ENCODE peak calls at places on chromosome 2, in nine cellular contexts. One of them, this sample, is unnamed.

GRCh38 chr2:188576657-188577056 is 285.0 kb downstream of the GULP1 start:
- DNase-seq in heart left ventricle: no peak
- DNase-seq in A549: no peak
- DNase-seq in GM12878: no peak
- DNase-seq in heart right ventricle: no peak
- DNase-seq in adrenal gland: no peak
- DNase-seq in coronary artery: no peak
- DNase-seq in transverse colon: no peak
- DNase-seq in uterus: no peak
- DNase-seq in this sample: no peak

GRCh38 chr2:157971702-157972101 is 95.6 kb upstream of the ACVR1 start:
- DNase-seq in transverse colon: no peak
- DNase-seq in heart left ventricle: no peak
- DNase-seq in uterus: no peak
- DNase-seq in GM12878: no peak
- DNase-seq in coronary artery: no peak
- DNase-seq in A549: peak; percentile 4
- DNase-seq in adrenal gland: no peak
- DNase-seq in heart right ventricle: no peak
- DNase-seq in this sample: no peak

GRCh38 chr2:190334479-190335224 is 8.7 kb upstream of the INPP1 start:
- DNase-seq in adrenal gland: peak; percentile 62
- DNase-seq in transverse colon: no peak
- DNase-seq in heart left ventricle: no peak
- DNase-seq in coronary artery: no peak
- DNase-seq in uterus: no peak
- DNase-seq in heart right ventricle: no peak
- DNase-seq in GM12878: no peak
- DNase-seq in A549: peak; percentile 71
- DNase-seq in this sample: no peak

GRCh38 chr2:11158916-11159573 is 3.8 kb downstream of the SLC66A3 start:
- DNase-seq in A549: no peak
- DNase-seq in GM12878: no peak
- DNase-seq in coronary artery: no peak
- DNase-seq in adrenal gland: no peak
- DNase-seq in transverse colon: no peak
- DNase-seq in uterus: no peak
- DNase-seq in heart right ventricle: no peak
- DNase-seq in heart left ventricle: no peak
- DNase-seq in this sample: no peak

GRCh38 chr2:182068811-182069210 is 83.2 kb downstream of the PPP1R1C start:
- DNase-seq in coronary artery: no peak
- DNase-seq in A549: peak; percentile 6
- DNase-seq in transverse colon: no peak
- DNase-seq in GM12878: no peak
- DNase-seq in uterus: no peak
- DNase-seq in heart right ventricle: no peak
- DNase-seq in adrenal gland: no peak
- DNase-seq in heart left ventricle: no peak
- DNase-seq in this sample: no peak

GRCh38 chr2:215784371-215784783 is 229.0 kb downstream of the MREG start:
- DNase-seq in adrenal gland: no peak
- DNase-seq in GM12878: no peak
- DNase-seq in coronary artery: no peak
- DNase-seq in A549: no peak
- DNase-seq in heart left ventricle: no peak
- DNase-seq in uterus: peak; percentile 27
- DNase-seq in transverse colon: no peak
- DNase-seq in heart right ventricle: no peak
- DNase-seq in this sample: no peak

GRCh38 chr2:223724831-223725230 is 112.6 kb downstream of the AP1S3 start:
- DNase-seq in coronary artery: no peak
- DNase-seq in heart right ventricle: no peak
- DNase-seq in adrenal gland: no peak
- DNase-seq in GM12878: no peak
- DNase-seq in uterus: no peak
- DNase-seq in heart left ventricle: no peak
- DNase-seq in transverse colon: no peak
- DNase-seq in A549: peak; percentile 20
- DNase-seq in this sample: no peak

GRCh38 chr2:221063568-221063967 is 508.5 kb downstream of the EPHA4 start:
- DNase-seq in uterus: no peak
- DNase-seq in heart right ventricle: no peak
- DNase-seq in transverse colon: no peak
- DNase-seq in adrenal gland: no peak
- DNase-seq in A549: no peak
- DNase-seq in GM12878: no peak
- DNase-seq in coronary artery: no peak
- DNase-seq in heart left ventricle: no peak
- DNase-seq in this sample: no peak

GRCh38 chr2:217788669-217789002 is 214.2 kb downstream of the TNS1 start:
- DNase-seq in GM12878: no peak
- DNase-seq in heart right ventricle: no peak
- DNase-seq in uterus: no peak
- DNase-seq in coronary artery: no peak
- DNase-seq in heart left ventricle: no peak
- DNase-seq in transverse colon: no peak
- DNase-seq in A549: no peak
- DNase-seq in adrenal gland: no peak
- DNase-seq in this sample: no peak

GRCh38 chr2:1731963-1732768 is 12.1 kb downstream of the PXDN start:
- DNase-seq in adrenal gland: no peak
- DNase-seq in heart left ventricle: peak; percentile 43
- DNase-seq in transverse colon: peak; percentile 17
- DNase-seq in uterus: peak; percentile 68
- DNase-seq in A549: no peak
- DNase-seq in GM12878: no peak
- DNase-seq in heart right ventricle: peak; percentile 20
- DNase-seq in coronary artery: peak; percentile 74
- DNase-seq in this sample: peak; percentile 31

GRCh38 chr2:157743051-157743450 is 114.4 kb upstream of the ACVR1C start:
- DNase-seq in GM12878: peak; percentile 41
- DNase-seq in uterus: no peak
- DNase-seq in transverse colon: no peak
- DNase-seq in coronary artery: no peak
- DNase-seq in heart right ventricle: no peak
- DNase-seq in adrenal gland: no peak
- DNase-seq in heart left ventricle: no peak
- DNase-seq in A549: no peak
- DNase-seq in this sample: no peak

GRCh38 chr2:8595428-8595805 is 86.4 kb upstream of the ID2 start:
- DNase-seq in adrenal gland: no peak
- DNase-seq in uterus: no peak
- DNase-seq in coronary artery: no peak
- DNase-seq in A549: no peak
- DNase-seq in transverse colon: no peak
- DNase-seq in GM12878: no peak
- DNase-seq in heart left ventricle: no peak
- DNase-seq in heart right ventricle: no peak
- DNase-seq in this sample: no peak

GRCh38 chr2:236715077-236715476 is 145.5 kb downstream of the ACKR3 start:
- DNase-seq in coronary artery: no peak
- DNase-seq in A549: no peak
- DNase-seq in heart right ventricle: no peak
- DNase-seq in uterus: no peak
- DNase-seq in adrenal gland: peak; percentile 29
- DNase-seq in GM12878: no peak
- DNase-seq in transverse colon: no peak
- DNase-seq in heart left ventricle: no peak
- DNase-seq in this sample: no peak

GRCh38 chr2:238970553-238971081 is 122.7 kb downstream of the TWIST2 start:
- DNase-seq in adrenal gland: peak; percentile 62
- DNase-seq in transverse colon: peak; percentile 51
- DNase-seq in heart right ventricle: peak; percentile 51
- DNase-seq in heart left ventricle: peak; percentile 50
- DNase-seq in GM12878: no peak
- DNase-seq in uterus: peak; percentile 72
- DNase-seq in A549: peak; percentile 62
- DNase-seq in coronary artery: peak; percentile 76
- DNase-seq in this sample: peak; percentile 89

GRCh38 chr2:43993437-43993836 is 2.4 kb downstream of the LRPPRC start:
- DNase-seq in uterus: no peak
- DNase-seq in coronary artery: no peak
- DNase-seq in GM12878: no peak
- DNase-seq in adrenal gland: no peak
- DNase-seq in A549: no peak
- DNase-seq in heart left ventricle: no peak
- DNase-seq in transverse colon: no peak
- DNase-seq in heart right ventricle: no peak
- DNase-seq in this sample: no peak

GRCh38 chr2:74507145-74507925 is at the start of gene PCGF1:
- DNase-seq in heart right ventricle: peak; percentile 99
- DNase-seq in adrenal gland: peak; percentile 97
- DNase-seq in heart left ventricle: peak; percentile 100
- DNase-seq in GM12878: peak; percentile 95
- DNase-seq in transverse colon: peak; percentile 100
- DNase-seq in coronary artery: peak; percentile 98
- DNase-seq in A549: peak; percentile 99
- DNase-seq in uterus: peak; percentile 100
- DNase-seq in this sample: peak; percentile 98
- TF ChIP-seq CTCF in heart right ventricle: peak; percentile 43
- TF ChIP-seq CTCF in adrenal gland: no peak
- TF ChIP-seq CTCF in heart left ventricle: peak; percentile 35
- TF ChIP-seq CTCF in GM12878: peak; percentile 71
- TF ChIP-seq CTCF in transverse colon: peak; percentile 26
- TF ChIP-seq CTCF in coronary artery: no peak
- TF ChIP-seq CTCF in A549: peak; percentile 47
- TF ChIP-seq CTCF in uterus: no peak
- TF ChIP-seq CTCF in this sample: peak; percentile 60

GRCh38 chr2:41992056-41992699 is 55.6 kb upstream of the PKDCC start:
- DNase-seq in GM12878: no peak
- DNase-seq in adrenal gland: no peak
- DNase-seq in heart left ventricle: no peak
- DNase-seq in uterus: no peak
- DNase-seq in A549: no peak
- DNase-seq in transverse colon: no peak
- DNase-seq in heart right ventricle: no peak
- DNase-seq in coronary artery: no peak
- DNase-seq in this sample: no peak

GRCh38 chr2:41993086-41993812 is 54.6 kb upstream of the PKDCC start:
- DNase-seq in uterus: no peak
- DNase-seq in A549: no peak
- DNase-seq in adrenal gland: no peak
- DNase-seq in heart right ventricle: no peak
- DNase-seq in transverse colon: no peak
- DNase-seq in coronary artery: no peak
- DNase-seq in heart left ventricle: no peak
- DNase-seq in GM12878: no peak
- DNase-seq in this sample: no peak

GRCh38 chr2:41990688-41991087 is 57.1 kb upstream of the PKDCC start:
- DNase-seq in heart right ventricle: no peak
- DNase-seq in A549: peak; percentile 37
- DNase-seq in uterus: no peak
- DNase-seq in GM12878: no peak
- DNase-seq in adrenal gland: no peak
- DNase-seq in heart left ventricle: no peak
- DNase-seq in transverse colon: no peak
- DNase-seq in coronary artery: no peak
- DNase-seq in this sample: no peak

GRCh38 chr2:41992700-41993070 is 55.1 kb upstream of the PKDCC start:
- DNase-seq in A549: no peak
- DNase-seq in coronary artery: no peak
- DNase-seq in uterus: no peak
- DNase-seq in adrenal gland: no peak
- DNase-seq in heart right ventricle: no peak
- DNase-seq in heart left ventricle: no peak
- DNase-seq in GM12878: no peak
- DNase-seq in transverse colon: no peak
- DNase-seq in this sample: peak; percentile 46

DNA sequence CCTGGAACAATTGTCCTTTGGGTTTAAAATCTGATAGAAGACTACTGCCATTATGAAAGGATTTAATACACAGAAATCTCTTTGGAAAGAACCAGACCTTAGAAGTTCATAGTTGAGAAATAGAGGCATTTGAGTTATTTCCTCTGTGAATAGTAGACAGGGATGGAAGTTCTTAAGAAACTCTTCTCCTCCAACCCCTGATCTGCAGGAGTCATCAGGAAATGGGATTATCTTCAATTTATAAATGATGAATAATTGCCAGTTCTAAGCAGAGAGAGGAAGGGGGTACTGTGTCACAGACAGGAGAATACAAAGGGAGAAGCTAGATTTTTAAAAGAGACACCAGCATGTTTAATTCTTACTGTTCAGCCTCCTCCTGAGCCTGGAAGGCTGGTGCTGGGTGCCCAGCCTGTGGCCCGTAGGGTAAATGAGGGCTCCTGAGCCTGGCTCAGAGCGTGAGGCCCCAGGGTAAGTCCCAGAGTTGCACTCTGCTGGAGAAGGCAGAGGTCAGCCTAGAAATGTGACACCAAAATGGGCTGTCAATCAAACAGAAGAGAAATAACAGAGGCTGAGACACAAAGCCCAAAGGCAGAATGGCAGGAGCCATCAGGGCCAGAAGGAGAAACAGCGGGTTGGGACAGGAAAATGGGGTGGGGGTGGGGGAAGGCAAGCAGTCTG is 58.2 kb upstream of the PKDCC start:
- DNase-seq in uterus: no peak
- DNase-seq in A549: no peak
- DNase-seq in coronary artery: no peak
- DNase-seq in GM12878: no peak
- DNase-seq in heart right ventricle: no peak
- DNase-seq in transverse colon: no peak
- DNase-seq in heart left ventricle: no peak
- DNase-seq in adrenal gland: no peak
- DNase-seq in this sample: no peak
- H3K27ac ChIP-seq in uterus: no peak overlapping the region
- H3K27ac ChIP-seq in A549: no peak overlapping the region
- H3K27ac ChIP-seq in coronary artery: peak overlapping the region; percentile 85
- H3K27ac ChIP-seq in GM12878: no peak overlapping the region
- H3K27ac ChIP-seq in heart right ventricle: no peak overlapping the region
- H3K27ac ChIP-seq in transverse colon: no peak overlapping the region
- H3K27ac ChIP-seq in heart left ventricle: no peak overlapping the region
- H3K27ac ChIP-seq in adrenal gland: no peak overlapping the region
- H3K27ac ChIP-seq in this sample: no peak overlapping the region

DNA sequence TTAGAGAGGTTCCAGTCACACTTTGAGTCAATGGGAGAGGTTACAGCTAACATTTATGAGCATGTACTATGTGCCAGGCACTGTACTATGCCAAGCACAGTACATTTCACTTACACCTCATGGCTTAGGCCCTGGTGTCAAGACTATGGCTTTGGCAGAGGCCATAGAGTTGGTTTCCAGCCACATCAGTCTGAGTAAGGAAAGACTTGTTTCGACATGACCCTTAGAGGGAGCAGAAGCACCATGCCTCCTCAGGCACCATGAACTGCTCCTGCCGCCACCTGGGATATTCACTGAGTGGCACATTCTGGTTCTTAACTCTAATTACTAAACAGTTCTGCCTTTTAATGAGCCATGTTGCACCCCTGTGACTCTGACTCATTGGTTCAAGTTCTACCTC is 12.7 kb downstream of the DGUOK start:
- DNase-seq in A549: peak; percentile 26
- DNase-seq in coronary artery: no peak
- DNase-seq in adrenal gland: peak; percentile 22
- DNase-seq in GM12878: no peak
- DNase-seq in uterus: no peak
- DNase-seq in heart right ventricle: no peak
- DNase-seq in heart left ventricle: peak; percentile 52
- DNase-seq in transverse colon: no peak
- DNase-seq in this sample: peak; percentile 45
- TF ChIP-seq CTCF in A549: no peak
- TF ChIP-seq CTCF in coronary artery: no peak
- TF ChIP-seq CTCF in adrenal gland: no peak
- TF ChIP-seq CTCF in GM12878: peak; percentile 14
- TF ChIP-seq CTCF in uterus: no peak
- TF ChIP-seq CTCF in heart right ventricle: peak; percentile 27
- TF ChIP-seq CTCF in heart left ventricle: peak; percentile 6
- TF ChIP-seq CTCF in transverse colon: no peak
- TF ChIP-seq CTCF in this sample: peak; percentile 42

GRCh38 chr2:46657042-46657504 is 177.7 kb downstream of the TMEM247 start:
- DNase-seq in heart left ventricle: no peak
- DNase-seq in heart right ventricle: no peak
- DNase-seq in A549: peak; percentile 73
- DNase-seq in transverse colon: peak; percentile 28
- DNase-seq in GM12878: no peak
- DNase-seq in adrenal gland: peak; percentile 35
- DNase-seq in coronary artery: no peak
- DNase-seq in uterus: peak; percentile 81
- DNase-seq in this sample: no peak
- H3K27ac ChIP-seq in heart left ventricle: no peak overlapping the region
- H3K27ac ChIP-seq in heart right ventricle: peak overlapping the region; percentile 68
- H3K27ac ChIP-seq in A549: peak overlapping the region; percentile 97
- H3K27ac ChIP-seq in transverse colon: peak overlapping the region; percentile 30
- H3K27ac ChIP-seq in GM12878: no peak overlapping the region
- H3K27ac ChIP-seq in adrenal gland: no peak overlapping the region
- H3K27ac ChIP-seq in coronary artery: peak overlapping the region; percentile 44
- H3K27ac ChIP-seq in uterus: peak overlapping the region; percentile 40
- H3K27ac ChIP-seq in this sample: no peak overlapping the region